ENCODE peak calls at places on chromosome 17, in six cellular contexts. V, O, W, U, Q and X are unnamed samples.

GRCh38 chr17:1590031-1590746 is 27.6 kb upstream of the PITPNA start:
- DNase-seq in V (peak; percentile 64), O (no peak), W (no peak), U (peak; percentile 84), Q (no peak), X (no peak)

GRCh38 chr17:57484081-57484666 is 227.9 kb downstream of the MSI2 start:
- DNase-seq in V (no peak), O (no peak), W (no peak), U (no peak), Q (no peak), X (no peak)

GRCh38 chr17:31392856-31393748 is 1.6 kb downstream of the RAB11FIP4 start:
- DNase-seq in V (peak; percentile 12), O (peak; percentile 35), W (peak; percentile 66), U (no peak), Q (no peak), X (peak; percentile 45)

GRCh38 chr17:50541916-50542688 is 4.9 kb upstream of the SPATA20 start:
- DNase-seq in V (peak; percentile 90), O (peak; percentile 94), W (peak; percentile 84), U (peak; percentile 86), Q (peak; percentile 83), X (peak; percentile 97)

GRCh38 chr17:59756236-59756818 is 48.9 kb downstream of the VMP1 start:
- DNase-seq in V (no peak), O (no peak), W (no peak), U (peak; percentile 14), Q (no peak), X (no peak)

GRCh38 chr17:56545930-56546329 is 47.6 kb upstream of the NOG start:
- DNase-seq in V (no peak), O (no peak), W (no peak), U (no peak), Q (no peak), X (no peak)

GRCh38 chr17:82126479-82127314 is 28.7 kb upstream of the FASN start:
- DNase-seq in V (no peak), O (no peak), W (no peak), U (no peak), Q (peak; percentile 90), X (no peak)

GRCh38 chr17:64148017-64148631 is 18.2 kb upstream of the ERN1 start:
- DNase-seq in V (no peak), O (peak; percentile 25), W (no peak), U (no peak), Q (no peak), X (no peak)

GRCh38 chr17:29663155-29663554 is 40.4 kb upstream of the CORO6 start:
- DNase-seq in V (no peak), O (peak; percentile 35), W (no peak), U (peak; percentile 30), Q (no peak), X (no peak)

GRCh38 chr17:43427362-43428043 is 28.7 kb downstream of the ARL4D start:
- DNase-seq in V (no peak), O (no peak), W (no peak), U (no peak), Q (no peak), X (no peak)

DNA sequence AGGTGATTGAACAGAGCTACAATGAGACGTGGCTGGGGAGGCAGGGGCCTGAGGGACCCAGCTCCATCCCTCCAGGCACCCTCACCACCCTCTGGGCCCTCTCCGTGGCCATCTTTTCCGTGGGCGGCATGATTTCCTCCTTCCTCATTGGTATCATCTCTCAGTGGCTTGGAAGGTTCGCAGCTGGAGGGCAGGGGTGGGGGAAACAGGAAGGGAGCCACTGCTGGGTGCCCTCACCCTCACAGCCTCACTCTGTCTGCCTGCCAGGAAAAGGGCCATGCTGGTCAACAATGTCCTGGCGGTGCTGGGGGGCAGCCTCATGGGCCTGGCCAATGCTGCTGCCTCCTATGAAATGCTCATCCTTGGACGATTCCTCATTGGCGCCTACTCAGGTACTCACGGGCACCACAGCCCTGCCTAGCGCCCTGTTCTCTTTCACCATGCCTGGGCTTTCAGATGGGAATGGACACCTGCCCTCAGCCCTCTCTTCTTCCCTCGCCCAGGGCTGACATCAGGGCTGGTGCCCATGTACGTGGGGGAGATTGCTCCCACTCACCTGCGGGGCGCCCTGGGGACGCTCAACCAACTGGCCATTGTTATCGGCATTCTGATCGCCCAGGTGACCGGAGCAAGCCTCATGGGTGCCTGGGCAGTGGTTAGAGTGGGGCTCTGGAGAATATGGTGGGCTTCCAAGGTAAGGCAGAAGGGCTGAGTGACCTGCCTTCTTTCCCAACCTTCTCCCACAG is 2.1 kb downstream of the SLC2A4 start:
- DNase-seq in V (no peak), O (no peak), W (no peak), U (no peak), Q (no peak), X (no peak)
- H3K4me3 ChIP-seq in V (peak overlapping the region; percentile 76), O (no peak overlapping the region), W (no peak overlapping the region), U (no peak overlapping the region), Q (no peak overlapping the region), X (no peak overlapping the region)

DNA sequence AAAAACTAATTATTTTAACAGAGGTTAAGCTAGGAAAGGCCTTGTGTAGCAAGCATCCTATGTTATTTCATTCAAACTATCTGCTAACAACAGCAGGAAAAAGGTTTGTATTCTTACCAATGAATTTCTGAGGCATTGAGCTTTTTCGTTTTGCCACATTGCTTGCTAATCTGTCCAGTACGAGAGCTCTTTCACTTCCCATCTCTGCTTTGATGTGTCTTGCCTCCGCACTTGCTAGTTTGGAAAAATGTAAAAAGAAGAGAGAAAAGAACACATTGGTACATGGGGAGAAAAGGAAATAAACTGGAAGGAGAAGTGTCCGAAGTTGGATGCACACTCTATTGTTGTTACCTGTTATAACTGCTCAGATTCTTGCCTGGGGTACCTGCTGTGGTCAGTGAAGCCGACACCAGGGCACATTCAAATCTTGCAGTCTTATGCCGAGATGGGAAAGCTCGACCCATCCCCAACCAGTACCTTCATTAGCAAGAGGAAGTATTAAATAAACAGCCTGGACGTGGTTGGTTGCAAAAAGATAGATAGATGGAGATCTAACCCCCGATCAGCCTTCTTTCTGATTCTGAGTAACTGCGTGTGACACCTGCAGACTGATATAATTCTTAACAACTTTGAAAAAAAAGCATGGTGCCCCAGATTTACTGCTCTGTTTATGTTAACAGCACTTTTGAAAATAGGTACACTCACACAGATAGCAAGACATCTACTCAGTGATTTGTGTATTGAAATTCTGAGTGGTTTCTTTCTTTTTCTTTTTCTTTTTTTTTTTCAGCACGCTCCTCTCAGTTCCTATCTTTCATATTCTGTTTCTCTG is 40.0 kb downstream of the GRB7 start:
- DNase-seq in V (no peak), O (no peak), W (no peak), U (no peak), Q (no peak), X (no peak)
- TF ChIP-seq CTCF in V (no peak), O (no peak), W (no peak), U (no peak), Q (no peak), X (no peak)

GRCh38 chr17:46108550-46109110 is 84.6 kb downstream of the KANSL1 start:
- DNase-seq in V (no peak), O (no peak), W (no peak), U (no peak), Q (no peak), X (no peak)

GRCh38 chr17:46109603-46110189 is 83.5 kb downstream of the KANSL1 start:
- DNase-seq in V (no peak), O (no peak), W (no peak), U (no peak), Q (no peak), X (no peak)

GRCh38 chr17:46108120-46108519 is 85.1 kb downstream of the KANSL1 start:
- DNase-seq in V (no peak), O (no peak), W (no peak), U (no peak), Q (no peak), X (no peak)

GRCh38 chr17:46110219-46110618 is 83.0 kb downstream of the KANSL1 start:
- DNase-seq in V (no peak), O (no peak), W (no peak), U (no peak), Q (no peak), X (no peak)

DNA sequence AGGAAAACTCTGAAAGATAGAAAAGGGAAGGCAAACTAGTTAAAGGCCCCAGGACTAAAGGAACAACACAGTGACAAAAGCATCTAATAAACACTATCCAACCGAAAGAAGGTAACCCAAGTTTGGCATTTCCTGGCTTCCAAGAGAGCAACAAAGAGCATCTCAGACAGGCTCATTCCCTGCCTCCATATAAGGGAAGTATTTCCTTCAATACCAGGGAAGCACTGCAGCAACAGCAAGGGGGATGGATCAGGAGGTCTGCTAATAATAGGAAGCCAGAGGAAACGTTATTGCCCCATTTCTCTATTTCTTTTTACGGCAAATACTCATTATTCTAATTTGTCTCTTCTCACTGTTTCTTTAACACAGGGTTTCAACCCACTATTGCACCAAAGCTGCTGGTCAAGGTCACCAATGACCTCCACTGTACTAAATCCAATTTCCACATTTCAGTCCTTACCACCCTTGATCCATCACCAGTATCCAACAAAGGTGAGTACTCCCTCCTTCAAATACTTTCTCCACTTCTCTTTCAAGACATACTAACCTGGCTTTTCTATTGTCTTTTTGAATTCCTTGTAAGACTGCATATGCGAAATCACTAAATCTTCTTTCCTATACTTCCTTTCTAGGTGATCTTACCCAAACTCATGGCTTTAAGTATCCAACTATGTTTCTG is 86.1 kb downstream of the KANSL1 start:
- DNase-seq in V (no peak), O (peak; percentile 79), W (no peak), U (no peak), Q (no peak), X (no peak)
- H3K27me3 ChIP-seq in V (no peaks in the 10 kb centered on the region), O (no peaks in the 10 kb centered on the region), W (no peaks in the 10 kb centered on the region), U (no peaks in the 10 kb centered on the region), Q (no peaks in the 10 kb centered on the region), X (no peaks in the 10 kb centered on the region)

GRCh38 chr17:75785016-75785769 is 587 bp downstream of the UNK start:
- DNase-seq in V (peak; percentile 92), O (peak; percentile 88), W (peak; percentile 83), U (peak; percentile 80), Q (peak; percentile 93), X (peak; percentile 87)

GRCh38 chr17:75783069-75783783 is 1.4 kb upstream of the UNK start:
- DNase-seq in V (no peak), O (peak; percentile 67), W (no peak), U (no peak), Q (no peak), X (no peak)

GRCh38 chr17:75783803-75784472 is 668 bp upstream of the UNK start:
- DNase-seq in V (no peak), O (peak; percentile 38), W (peak; percentile 40), U (no peak), Q (peak; percentile 63), X (peak; percentile 89)

GRCh38 chr17:75784473-75785015 is at the start of gene UNK:
- DNase-seq in V (peak; percentile 98), O (peak; percentile 99), W (peak; percentile 99), U (peak; percentile 96), Q (peak; percentile 98), X (peak; percentile 98)

GRCh38 chr17:75785770-75786538 is 1.3 kb downstream of the UNK start:
- DNase-seq in V (no peak), O (no peak), W (peak; percentile 15), U (no peak), Q (peak; percentile 49), X (peak; percentile 20)
- H3K4me3 ChIP-seq in V (peak overlapping the region; percentile 71), O (peak overlapping the region; percentile 98), W (peak overlapping the region; percentile 87), U (peak overlapping the region; percentile 72), Q (peak overlapping the region; percentile 63), X (peak overlapping the region; percentile 43)

GRCh38 chr17:20613905-20614304 is 34.4 kb downstream of the CDRT15L2 start:
- DNase-seq in V (no peak), O (no peak), W (no peak), U (no peak), Q (no peak), X (no peak)

GRCh38 chr17:20613248-20613647 is 33.7 kb downstream of the CDRT15L2 start:
- DNase-seq in V (no peak), O (no peak), W (no peak), U (no peak), Q (no peak), X (no peak)

GRCh38 chr17:20612635-20613034 is 33.1 kb downstream of the CDRT15L2 start:
- DNase-seq in V (no peak), O (no peak), W (no peak), U (no peak), Q (no peak), X (no peak)

GRCh38 chr17:20611314-20611713 is 31.8 kb downstream of the CDRT15L2 start:
- DNase-seq in V (no peak), O (peak; percentile 33), W (no peak), U (no peak), Q (no peak), X (no peak)
- TF ChIP-seq CTCF in V (no peak), O (peak; percentile 19), W (no peak), U (no peak), Q (no peak), X (no peak)